ENCODE peak calls at places on chromosomes 7 and 10, in nine cellular contexts. D is dorsolateral prefrontal cortex, Y is GM06990, I is progenitor cell of endocrine pancreas, F is cardiac fibroblast, Z is endothelial cell, U is prostate gland, T is Calu3, N is K562. B is an unnamed sample.
A peak's percentile ranks its signal among the peaks of the same experiment; 100 is the strongest.

GRCh38 chr10:112898540-112899395 is 51.3 kb upstream of the TCF7L2 start:
- DNase-seq in D (no peak), Y (no peak), I (peak; percentile 57), F (peak; percentile 71), Z (peak; percentile 19), U (no peak), T (peak; percentile 47), N (no peak), B (peak; percentile 23)

GRCh38 chr10:75547391-75548298 is 116.2 kb downstream of the LRMDA start:
- DNase-seq in D (no peak), Y (no peak), I (no peak), F (peak; percentile 73), Z (no peak), U (no peak), T (no peak), N (no peak), B (peak; percentile 82)

GRCh38 chr10:14328881-14329280 is 1.8 kb downstream of the FRMD4A start:
- DNase-seq in D (no peak), Y (no peak), I (no peak), F (no peak), Z (no peak), U (no peak), T (no peak), N (no peak), B (no peak)

GRCh38 chr7:22601812-22602568 is 102.0 kb upstream of the STEAP1B start:
- DNase-seq in D (no peak), Y (no peak), I (no peak), F (peak; percentile 83), Z (no peak), U (no peak), T (no peak), N (no peak), B (no peak)

GRCh38 chr10:102775973-102776669 is 32.4 kb downstream of the WBP1L start:
- DNase-seq in D (peak; percentile 73), Y (no peak), I (no peak), F (peak; percentile 95), Z (peak; percentile 41), U (peak; percentile 76), T (no peak), N (peak; percentile 22), B (peak; percentile 51)

GRCh38 chr7:100456561-100456957 is 7.5 kb downstream of the SPACDR start:
- DNase-seq in D (no peak), Y (no peak), I (no peak), F (no peak), Z (no peak), U (no peak), T (no peak), N (peak; percentile 29), B (no peak)

GRCh38 chr10:95467162-95467599 is 94.0 kb downstream of the SORBS1 start:
- DNase-seq in D (no peak), Y (no peak), I (no peak), F (no peak), Z (peak; percentile 67), U (peak; percentile 69), T (peak; percentile 8), N (peak; percentile 45), B (peak; percentile 58)

GRCh38 chr7:142508251-142508650 is 241.0 kb upstream of the PRSS1 start:
- DNase-seq in D (no peak), Y (no peak), I (no peak), F (no peak), Z (no peak), U (no peak), T (peak; percentile 53), N (no peak), B (no peak)

GRCh38 chr10:17113346-17113745 is 16.3 kb downstream of the CUBN start:
- DNase-seq in D (no peak), Y (no peak), I (no peak), F (no peak), Z (no peak), U (no peak), T (no peak), N (no peak), B (no peak)

GRCh38 chr7:132386249-132386681 is 190.0 kb downstream of the PLXNA4 start:
- DNase-seq in D (no peak), Y (no peak), I (peak; percentile 30), F (no peak), Z (no peak), U (no peak), T (no peak), N (no peak), B (peak; percentile 77)

GRCh38 chr10:124387078-124387874 is 31.4 kb downstream of the OAT start:
- DNase-seq in D (no peak), Y (no peak), I (no peak), F (no peak), Z (no peak), U (no peak), T (peak; percentile 17), N (no peak), B (no peak)
- TF ChIP-seq CTCF in D (no peak), Y (no peak), I (no peak), F (no peak), Z (no peak), U (no peak), T (no peak), N (no peak), B (peak; percentile 11)

GRCh38 chr10:6406220-6407033 is 173.6 kb downstream of the PRKCQ start:
- DNase-seq in D (no peak), Y (no peak), I (no peak), F (peak; percentile 58), Z (no peak), U (no peak), T (peak; percentile 52), N (peak; percentile 36), B (peak; percentile 65)

GRCh38 chr10:6402960-6403359 is 177.1 kb downstream of the PRKCQ start:
- DNase-seq in D (no peak), Y (no peak), I (no peak), F (no peak), Z (no peak), U (no peak), T (no peak), N (no peak), B (no peak)

GRCh38 chr10:6402349-6402709 is 177.7 kb downstream of the PRKCQ start:
- DNase-seq in D (peak; percentile 70), Y (no peak), I (no peak), F (no peak), Z (no peak), U (no peak), T (no peak), N (no peak), B (no peak)

GRCh38 chr10:6405713-6406112 is 174.4 kb downstream of the PRKCQ start:
- DNase-seq in D (no peak), Y (no peak), I (no peak), F (no peak), Z (no peak), U (no peak), T (no peak), N (no peak), B (no peak)

DNA sequence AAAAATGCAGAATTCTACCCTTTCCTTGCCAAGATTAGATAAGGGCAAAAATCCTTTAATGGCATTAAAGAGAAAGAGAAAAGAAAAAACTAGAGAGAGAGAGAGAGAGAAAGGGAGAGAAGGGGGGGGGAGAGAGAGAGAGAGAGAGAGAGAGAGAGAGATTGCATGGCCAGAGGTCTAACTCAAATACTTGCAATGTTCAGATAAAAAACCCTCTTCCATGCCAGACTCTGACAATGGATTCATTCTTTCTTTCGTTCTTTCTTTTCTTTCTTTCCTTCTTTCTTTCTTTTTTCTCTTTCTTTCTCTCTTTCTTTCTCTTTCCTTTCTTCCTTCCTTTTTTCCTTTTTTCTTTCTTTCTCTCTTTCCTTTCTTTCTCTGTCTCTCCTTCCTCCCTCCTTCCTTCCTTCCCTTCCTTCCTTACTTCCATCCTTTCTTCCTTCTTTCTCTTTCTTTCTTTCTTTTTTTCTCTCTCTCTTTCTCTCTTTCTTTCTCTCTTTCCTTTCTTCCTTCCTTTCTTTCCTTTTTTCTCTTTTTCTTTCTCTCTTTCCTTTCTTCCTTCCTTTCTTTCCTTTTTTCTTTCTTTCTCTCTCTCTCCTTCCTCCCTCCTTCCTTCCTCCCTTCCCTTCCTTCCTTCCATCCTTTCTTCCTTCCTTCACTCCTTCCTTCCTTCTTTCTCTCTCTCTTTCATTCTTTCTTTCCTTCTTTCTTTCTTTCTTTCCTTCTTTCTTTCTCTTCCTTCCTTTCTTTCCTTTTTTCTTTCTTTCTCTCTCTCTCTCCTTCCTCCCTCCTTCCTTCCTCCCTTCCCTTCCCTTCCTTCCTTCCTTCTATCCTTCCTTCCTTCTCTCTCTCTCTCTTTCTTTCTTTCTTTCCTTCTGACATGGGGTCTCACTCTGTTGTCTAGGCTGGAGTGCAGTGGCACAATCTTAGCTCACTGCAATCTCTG is 175.7 kb downstream of the PRKCQ start:
- DNase-seq in D (no peak), Y (no peak), I (no peak), F (no peak), Z (no peak), U (no peak), T (no peak), N (no peak), B (no peak)
- TF ChIP-seq CTCF in D (no peak), Y (no peak), I (no peak), F (no peak), Z (no peak), U (no peak), T (no peak), N (no peak), B (no peak)

GRCh38 chr10:120783098-120783497 is 68.1 kb upstream of the WDR11 start:
- DNase-seq in D (no peak), Y (no peak), I (no peak), F (no peak), Z (no peak), U (no peak), T (no peak), N (no peak), B (no peak)

GRCh38 chr10:120789292-120789691 is 61.9 kb upstream of the WDR11 start:
- DNase-seq in D (no peak), Y (no peak), I (no peak), F (no peak), Z (no peak), U (no peak), T (no peak), N (no peak), B (no peak)

GRCh38 chr10:120788756-120789155 is 62.4 kb upstream of the WDR11 start:
- DNase-seq in D (no peak), Y (no peak), I (no peak), F (no peak), Z (no peak), U (no peak), T (no peak), N (no peak), B (no peak)

GRCh38 chr10:120782336-120782735 is 68.8 kb upstream of the WDR11 start:
- DNase-seq in D (no peak), Y (no peak), I (no peak), F (no peak), Z (no peak), U (no peak), T (no peak), N (no peak), B (no peak)

GRCh38 chr10:120783901-120784300 is 67.3 kb upstream of the WDR11 start:
- DNase-seq in D (no peak), Y (no peak), I (no peak), F (no peak), Z (no peak), U (no peak), T (no peak), N (no peak), B (no peak)
- TF ChIP-seq CTCF in D (no peak), Y (no peak), I (no peak), F (no peak), Z (no peak), U (no peak), T (no peak), N (no peak), B (no peak)

DNA sequence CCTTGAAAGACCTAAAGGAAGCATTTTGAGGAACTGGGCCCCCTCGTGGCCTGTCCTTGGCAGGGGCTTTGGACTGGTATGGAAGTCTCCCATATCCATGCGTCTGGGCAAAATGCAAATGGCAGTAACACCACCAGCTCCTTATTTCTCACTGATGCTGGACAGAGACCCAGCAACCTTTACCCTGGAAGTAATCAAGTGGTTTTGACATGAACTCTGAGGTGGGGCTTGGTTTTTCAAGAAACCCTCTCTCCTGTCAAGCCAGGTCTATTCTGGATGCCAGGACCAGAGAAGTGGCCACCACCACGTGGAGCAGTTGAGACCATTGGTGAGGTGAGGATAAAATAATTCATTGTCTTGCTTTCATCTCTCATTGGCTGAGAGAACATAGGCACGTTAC is 84.4 kb downstream of the OTUD1 start:
- DNase-seq in D (no peak), Y (no peak), I (no peak), F (no peak), Z (no peak), U (no peak), T (no peak), N (no peak), B (no peak)
- TF ChIP-seq CTCF in D (no peak), Y (peak; percentile 41), I (no peak), F (no peak), Z (no peak), U (no peak), T (no peak), N (no peak), B (no peak)